ENCODE peak calls at places on chromosome 10, in five cellular contexts. One of them, this sample, is unnamed.

GRCh38 chr10:24556746-24557742 is 166.6 kb downstream of the ARHGAP21 start:
- DNase-seq in A549: peak; percentile 44
- DNase-seq in HepG2: peak; percentile 43
- DNase-seq in H1: no peak
- DNase-seq in K562: peak; percentile 50
- DNase-seq in this sample: peak; percentile 47

GRCh38 chr10:15485684-15486316 is 114.7 kb upstream of the FAM171A1 start:
- DNase-seq in K562: no peak
- DNase-seq in HepG2: no peak
- DNase-seq in H1: no peak
- DNase-seq in A549: no peak
- DNase-seq in this sample: no peak

GRCh38 chr10:13775786-13776780 is 189.3 kb downstream of the PRPF18 start:
- DNase-seq in K562: no peak
- DNase-seq in HepG2: no peak
- DNase-seq in A549: no peak
- DNase-seq in H1: no peak
- DNase-seq in this sample: no peak

GRCh38 chr10:106111241-106111640 is 1053.3 kb downstream of the SORCS1 start:
- DNase-seq in A549: no peak
- DNase-seq in H1: no peak
- DNase-seq in HepG2: no peak
- DNase-seq in K562: no peak
- DNase-seq in this sample: no peak

GRCh38 chr10:76868088-76868949 is 769.3 kb downstream of the KCNMA1 start:
- DNase-seq in A549: no peak
- DNase-seq in H1: no peak
- DNase-seq in K562: no peak
- DNase-seq in HepG2: no peak
- DNase-seq in this sample: peak; percentile 24

GRCh38 chr10:65571011-65571570 is 1354.7 kb upstream of the LRRTM3 start:
- DNase-seq in K562: no peak
- DNase-seq in H1: no peak
- DNase-seq in A549: peak; percentile 6
- DNase-seq in HepG2: peak; percentile 24
- DNase-seq in this sample: peak; percentile 4

GRCh38 chr10:32957341-32958084 is 517 bp downstream of the ITGB1 start:
- DNase-seq in K562: no peak
- DNase-seq in HepG2: no peak
- DNase-seq in H1: no peak
- DNase-seq in A549: no peak
- DNase-seq in this sample: peak; percentile 82

GRCh38 chr10:124384142-124384541 is 34.6 kb downstream of the OAT start:
- DNase-seq in HepG2: no peak
- DNase-seq in H1: no peak
- DNase-seq in K562: no peak
- DNase-seq in A549: no peak
- DNase-seq in this sample: peak; percentile 11

GRCh38 chr10:120600871-120601644 is 144.0 kb downstream of the PLPP4 start:
- DNase-seq in H1: peak; percentile 39
- DNase-seq in K562: peak; percentile 17
- DNase-seq in A549: no peak
- DNase-seq in HepG2: no peak
- DNase-seq in this sample: peak; percentile 61

GRCh38 chr10:30036341-30036740 is 23.0 kb downstream of the JCAD start:
- DNase-seq in HepG2: no peak
- DNase-seq in K562: no peak
- DNase-seq in A549: no peak
- DNase-seq in H1: no peak
- DNase-seq in this sample: no peak

GRCh38 chr10:13563481-13564445 is 23.0 kb upstream of the PRPF18 start:
- DNase-seq in A549: no peak
- DNase-seq in H1: no peak
- DNase-seq in K562: no peak
- DNase-seq in HepG2: no peak
- DNase-seq in this sample: no peak

GRCh38 chr10:4663162-4663992 is 162.6 kb upstream of the AKR1E2 start:
- DNase-seq in HepG2: peak; percentile 85
- DNase-seq in A549: peak; percentile 85
- DNase-seq in H1: no peak
- DNase-seq in K562: peak; percentile 22
- DNase-seq in this sample: no peak

GRCh38 chr10:110363572-110364411 is 59.1 kb upstream of the SMNDC1 start:
- DNase-seq in HepG2: no peak
- DNase-seq in A549: no peak
- DNase-seq in H1: no peak
- DNase-seq in K562: no peak
- DNase-seq in this sample: no peak

GRCh38 chr10:546971-547590 is 142.4 kb downstream of the DIP2C start:
- DNase-seq in A549: no peak
- DNase-seq in K562: no peak
- DNase-seq in H1: no peak
- DNase-seq in HepG2: no peak
- DNase-seq in this sample: peak; percentile 62

GRCh38 chr10:3090914-3091313 is 23.6 kb downstream of the PFKP start:
- DNase-seq in H1: no peak
- DNase-seq in K562: no peak
- DNase-seq in A549: peak; percentile 84
- DNase-seq in HepG2: peak; percentile 17
- DNase-seq in this sample: no peak

GRCh38 chr10:131747791-131748190 is 153.0 kb upstream of the PPP2R2D start:
- DNase-seq in HepG2: no peak
- DNase-seq in H1: no peak
- DNase-seq in K562: no peak
- DNase-seq in A549: no peak
- DNase-seq in this sample: no peak

GRCh38 chr10:69558559-69558958 is 14.7 kb downstream of the NEUROG3 start:
- DNase-seq in H1: no peak
- DNase-seq in K562: no peak
- DNase-seq in HepG2: no peak
- DNase-seq in A549: no peak
- DNase-seq in this sample: no peak

GRCh38 chr10:103467391-103467790 is 8.7 kb upstream of the CALHM1 start:
- DNase-seq in A549: no peak
- DNase-seq in K562: no peak
- DNase-seq in H1: no peak
- DNase-seq in HepG2: no peak
- DNase-seq in this sample: no peak

GRCh38 chr10:78529262-78529661 is 495.6 kb downstream of the RPS24 start:
- DNase-seq in A549: no peak
- DNase-seq in H1: no peak
- DNase-seq in HepG2: no peak
- DNase-seq in K562: no peak
- DNase-seq in this sample: no peak

GRCh38 chr10:44966129-44966815 is 6.7 kb downstream of the RASSF4 start:
- DNase-seq in K562: no peak
- DNase-seq in A549: no peak
- DNase-seq in HepG2: peak; percentile 72
- DNase-seq in H1: no peak
- DNase-seq in this sample: no peak

GRCh38 chr10:28302012-28302667 is 724 bp downstream of the MPP7 start:
- DNase-seq in A549: peak; percentile 6
- DNase-seq in H1: no peak
- DNase-seq in HepG2: no peak
- DNase-seq in K562: peak; percentile 46
- DNase-seq in this sample: no peak
- TF ChIP-seq USF2 in A549: no peak
- TF ChIP-seq USF2 in H1: no peak
- TF ChIP-seq USF2 in HepG2: no peak
- TF ChIP-seq USF2 in K562: no peak
- TF ChIP-seq USF2 in this sample: no peak

GRCh38 chr10:112959207-112959838 is 9.3 kb downstream of the TCF7L2 start:
- DNase-seq in H1: no peak
- DNase-seq in K562: no peak
- DNase-seq in HepG2: no peak
- DNase-seq in A549: no peak
- DNase-seq in this sample: no peak
- TF ChIP-seq RAD21 in H1: no peak
- TF ChIP-seq RAD21 in K562: no peak
- TF ChIP-seq RAD21 in HepG2: no peak
- TF ChIP-seq RAD21 in A549: no peak
- TF ChIP-seq RAD21 in this sample: no peak

GRCh38 chr10:52965938-52966401 is 193.4 kb upstream of the MBL2 start:
- DNase-seq in H1: peak; percentile 53
- DNase-seq in K562: no peak
- DNase-seq in A549: no peak
- DNase-seq in HepG2: no peak
- DNase-seq in this sample: no peak
- TF ChIP-seq EP300 in H1: peak; percentile 94
- TF ChIP-seq EP300 in K562: no peak
- TF ChIP-seq EP300 in A549: no peak
- TF ChIP-seq EP300 in HepG2: no peak
- TF ChIP-seq EP300 in this sample: no peak

GRCh38 chr10:85513450-85513849 is 853.1 kb downstream of the GRID1 start:
- DNase-seq in HepG2: no peak
- DNase-seq in H1: no peak
- DNase-seq in A549: no peak
- DNase-seq in K562: no peak
- DNase-seq in this sample: no peak
- TF ChIP-seq USF2 in HepG2: no peak
- TF ChIP-seq USF2 in H1: no peak
- TF ChIP-seq USF2 in A549: no peak
- TF ChIP-seq USF2 in K562: no peak
- TF ChIP-seq USF2 in this sample: no peak

DNA sequence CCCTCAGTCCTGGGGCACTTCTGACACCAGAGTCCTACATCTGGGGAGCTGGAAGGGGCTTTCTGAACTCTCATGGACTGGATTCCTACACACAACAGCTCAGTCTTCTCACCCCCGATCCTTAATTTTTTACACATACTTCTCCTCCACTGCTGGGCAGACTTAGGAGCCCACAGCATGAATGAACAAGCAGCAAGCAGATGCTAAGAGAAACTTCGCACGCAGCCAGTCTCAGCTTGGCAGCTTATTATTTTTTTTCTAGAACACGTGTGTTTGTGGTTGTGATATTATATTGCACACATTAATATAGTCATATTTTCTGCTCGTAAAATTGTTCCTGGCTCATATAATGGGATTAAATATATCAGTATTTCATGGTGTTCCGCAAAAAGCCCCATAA is 50.9 kb upstream of the LOXL4 start:
- DNase-seq in A549: no peak
- DNase-seq in K562: no peak
- DNase-seq in HepG2: no peak
- DNase-seq in H1: no peak
- DNase-seq in this sample: no peak
- TF ChIP-seq RAD21 in A549: no peak
- TF ChIP-seq RAD21 in K562: no peak
- TF ChIP-seq RAD21 in HepG2: no peak
- TF ChIP-seq RAD21 in H1: no peak
- TF ChIP-seq RAD21 in this sample: no peak

DNA sequence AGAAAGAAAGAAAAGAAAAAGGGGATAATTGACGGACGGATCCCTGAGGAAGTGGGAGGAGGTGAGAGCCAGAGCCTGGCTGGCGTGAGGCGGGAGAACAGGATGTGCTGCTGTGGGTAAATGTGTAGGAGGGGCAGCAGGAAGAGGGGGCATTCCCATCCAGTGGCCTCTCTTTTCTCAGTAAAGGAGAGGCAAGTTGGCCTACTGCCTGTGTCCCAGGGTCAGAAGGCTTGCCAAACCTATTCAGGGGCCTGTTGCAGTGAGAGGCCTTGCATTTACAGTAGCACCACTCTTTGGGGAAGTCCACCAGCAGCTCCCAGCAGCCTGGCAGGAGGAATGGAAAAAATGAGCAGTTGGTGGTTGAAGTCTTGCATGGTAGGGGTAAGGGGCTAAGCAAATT is 26.6 kb upstream of the ASCC1 start:
- DNase-seq in K562: no peak
- DNase-seq in H1: no peak
- DNase-seq in HepG2: no peak
- DNase-seq in A549: no peak
- DNase-seq in this sample: no peak
- TF ChIP-seq EP300 in K562: no peak
- TF ChIP-seq EP300 in H1: no peak
- TF ChIP-seq EP300 in HepG2: no peak
- TF ChIP-seq EP300 in A549: no peak
- TF ChIP-seq EP300 in this sample: no peak

GRCh38 chr10:81917666-81918065 is 42.7 kb downstream of the NRG3 start:
- DNase-seq in H1: no peak
- DNase-seq in HepG2: no peak
- DNase-seq in A549: no peak
- DNase-seq in K562: no peak
- DNase-seq in this sample: no peak

GRCh38 chr10:81918766-81919165 is 43.8 kb downstream of the NRG3 start:
- DNase-seq in K562: no peak
- DNase-seq in H1: no peak
- DNase-seq in A549: no peak
- DNase-seq in HepG2: no peak
- DNase-seq in this sample: no peak

GRCh38 chr10:81911328-81911727 is 36.3 kb downstream of the NRG3 start:
- DNase-seq in HepG2: no peak
- DNase-seq in A549: no peak
- DNase-seq in H1: no peak
- DNase-seq in K562: no peak
- DNase-seq in this sample: no peak

GRCh38 chr10:81915517-81915916 is 40.5 kb downstream of the NRG3 start:
- DNase-seq in HepG2: no peak
- DNase-seq in H1: no peak
- DNase-seq in A549: no peak
- DNase-seq in K562: no peak
- DNase-seq in this sample: no peak

DNA sequence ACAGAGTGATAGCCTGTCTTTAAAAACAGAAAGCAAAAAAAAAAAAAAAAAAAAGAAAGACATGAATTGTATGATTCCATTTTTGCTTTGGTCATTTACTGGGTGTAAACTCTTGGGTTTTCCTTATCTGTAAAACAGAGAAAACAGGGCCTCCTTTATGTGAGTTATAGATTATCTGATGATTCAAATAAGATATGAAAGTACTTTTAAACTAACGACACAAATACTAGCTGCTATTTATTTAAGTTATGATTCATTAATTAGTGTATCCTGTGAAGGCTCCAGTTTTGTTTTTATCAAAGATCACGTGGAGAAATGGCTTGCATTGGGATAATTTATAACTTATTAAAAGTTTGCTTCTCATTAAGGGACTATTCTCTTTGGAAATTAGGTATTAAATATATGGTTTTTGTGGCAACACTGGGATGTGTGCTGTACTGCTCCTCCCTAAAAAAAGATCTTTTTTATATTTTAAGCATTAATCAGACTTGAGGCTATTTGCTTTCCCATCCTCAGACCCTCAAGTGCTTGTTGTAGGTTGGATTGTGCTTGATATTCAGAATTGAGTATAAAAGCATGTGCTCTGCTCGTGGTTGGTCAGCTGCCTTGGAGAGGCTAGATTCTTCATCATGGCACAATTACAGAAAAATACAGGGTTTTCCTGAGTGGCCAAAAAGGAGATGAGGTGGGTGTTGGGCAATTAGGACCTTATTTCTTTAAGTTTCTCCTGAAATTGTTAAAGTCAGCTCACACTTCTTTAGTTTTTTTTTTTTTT is 39.9 kb downstream of the NRG3 start:
- DNase-seq in K562: no peak
- DNase-seq in HepG2: no peak
- DNase-seq in A549: no peak
- DNase-seq in H1: no peak
- DNase-seq in this sample: no peak
- TF ChIP-seq USF2 in K562: no peak
- TF ChIP-seq USF2 in HepG2: no peak
- TF ChIP-seq USF2 in A549: no peak
- TF ChIP-seq USF2 in H1: no peak
- TF ChIP-seq USF2 in this sample: no peak